ENCODE peak calls at places on chromosomes 7 and 10, in six cellular contexts. One of them, this sample, is unnamed.

GRCh38 chr7:2979276-2979675 is 64.4 kb downstream of the CARD11 start:
- DNase-seq in fibroblast of pulmonary artery: no peak
- DNase-seq in hepatocyte: no peak
- DNase-seq in AG09309: no peak
- DNase-seq in MM.1S: peak; percentile 13
- DNase-seq in choroid plexus epithelial cell: no peak
- DNase-seq in this sample: no peak

GRCh38 chr10:86821600-86821999 is 65.2 kb downstream of the BMPR1A start:
- DNase-seq in fibroblast of pulmonary artery: peak; percentile 94
- DNase-seq in hepatocyte: no peak
- DNase-seq in AG09309: no peak
- DNase-seq in MM.1S: no peak
- DNase-seq in choroid plexus epithelial cell: peak; percentile 42
- DNase-seq in this sample: no peak

GRCh38 chr7:37571806-37572205 is 111.8 kb upstream of the GPR141 start:
- DNase-seq in fibroblast of pulmonary artery: no peak
- DNase-seq in hepatocyte: no peak
- DNase-seq in AG09309: no peak
- DNase-seq in MM.1S: no peak
- DNase-seq in choroid plexus epithelial cell: no peak
- DNase-seq in this sample: no peak

GRCh38 chr7:99094369-99094768 is 49.5 kb downstream of the SMURF1 start:
- DNase-seq in fibroblast of pulmonary artery: no peak
- DNase-seq in hepatocyte: no peak
- DNase-seq in AG09309: no peak
- DNase-seq in MM.1S: no peak
- DNase-seq in choroid plexus epithelial cell: no peak
- DNase-seq in this sample: no peak

GRCh38 chr10:37991655-37992054 is 15.2 kb upstream of the ZNF25 start:
- DNase-seq in fibroblast of pulmonary artery: no peak
- DNase-seq in hepatocyte: no peak
- DNase-seq in AG09309: no peak
- DNase-seq in MM.1S: no peak
- DNase-seq in choroid plexus epithelial cell: no peak
- DNase-seq in this sample: no peak

GRCh38 chr10:84108797-84109196 is 30.5 kb upstream of the GHITM start:
- DNase-seq in fibroblast of pulmonary artery: no peak
- DNase-seq in hepatocyte: no peak
- DNase-seq in AG09309: no peak
- DNase-seq in MM.1S: no peak
- DNase-seq in choroid plexus epithelial cell: no peak
- DNase-seq in this sample: no peak

GRCh38 chr7:87328281-87328680 is 17.2 kb upstream of the CROT start:
- DNase-seq in fibroblast of pulmonary artery: peak; percentile 55
- DNase-seq in hepatocyte: no peak
- DNase-seq in AG09309: no peak
- DNase-seq in MM.1S: no peak
- DNase-seq in choroid plexus epithelial cell: peak; percentile 56
- DNase-seq in this sample: peak; percentile 55

GRCh38 chr10:23362879-23363787 is 18.5 kb upstream of the C10orf67 start:
- DNase-seq in fibroblast of pulmonary artery: no peak
- DNase-seq in hepatocyte: no peak
- DNase-seq in AG09309: no peak
- DNase-seq in MM.1S: no peak
- DNase-seq in choroid plexus epithelial cell: no peak
- DNase-seq in this sample: no peak

GRCh38 chr7:148963583-148964509 is 64.5 kb downstream of the PDIA4 start:
- DNase-seq in fibroblast of pulmonary artery: no peak
- DNase-seq in hepatocyte: no peak
- DNase-seq in AG09309: no peak
- DNase-seq in MM.1S: no peak
- DNase-seq in choroid plexus epithelial cell: peak; percentile 19
- DNase-seq in this sample: no peak

GRCh38 chr7:142413280-142414000 is 155.6 kb upstream of the PRSS58 start:
- DNase-seq in fibroblast of pulmonary artery: no peak
- DNase-seq in hepatocyte: no peak
- DNase-seq in AG09309: no peak
- DNase-seq in MM.1S: no peak
- DNase-seq in choroid plexus epithelial cell: no peak
- DNase-seq in this sample: no peak

GRCh38 chr10:4407783-4408182 is 418.2 kb upstream of the AKR1E2 start:
- DNase-seq in fibroblast of pulmonary artery: peak; percentile 64
- DNase-seq in hepatocyte: no peak
- DNase-seq in AG09309: no peak
- DNase-seq in MM.1S: no peak
- DNase-seq in choroid plexus epithelial cell: peak; percentile 56
- DNase-seq in this sample: peak; percentile 64

DNA sequence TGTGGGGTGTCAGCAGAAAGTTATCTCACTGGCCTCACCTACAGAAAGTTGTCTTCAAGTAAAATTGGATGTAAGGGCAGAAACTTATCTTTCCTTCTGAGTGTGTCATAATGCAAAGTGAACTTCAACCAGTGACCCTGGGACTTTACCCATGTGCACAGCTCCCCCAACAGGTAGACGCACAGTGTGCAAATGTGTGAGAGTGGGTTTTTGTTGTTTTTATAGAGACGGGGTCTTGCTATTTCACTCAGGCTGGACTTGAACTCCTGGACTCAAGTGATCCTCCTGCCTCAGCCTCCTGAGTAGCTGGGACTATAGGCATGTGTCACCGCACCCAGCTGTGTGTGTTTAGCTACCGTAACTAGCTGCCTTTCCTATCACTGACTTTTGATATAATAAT is 6.4 kb upstream of the KAZALD1 start:
- DNase-seq in fibroblast of pulmonary artery: no peak
- DNase-seq in hepatocyte: no peak
- DNase-seq in AG09309: no peak
- DNase-seq in MM.1S: no peak
- DNase-seq in choroid plexus epithelial cell: no peak
- DNase-seq in this sample: no peak
- TF ChIP-seq CTCF in fibroblast of pulmonary artery: no peak
- TF ChIP-seq CTCF in hepatocyte: peak; percentile 29
- TF ChIP-seq CTCF in AG09309: peak; percentile 2
- TF ChIP-seq CTCF in MM.1S: peak; percentile 17
- TF ChIP-seq CTCF in choroid plexus epithelial cell: peak; percentile 29
- TF ChIP-seq CTCF in this sample: peak; percentile 34

GRCh38 chr10:24968349-24968748 is 15.9 kb upstream of the PRTFDC1 start:
- DNase-seq in fibroblast of pulmonary artery: no peak
- DNase-seq in hepatocyte: no peak
- DNase-seq in AG09309: no peak
- DNase-seq in MM.1S: no peak
- DNase-seq in choroid plexus epithelial cell: no peak
- DNase-seq in this sample: no peak

GRCh38 chr10:24963646-24964045 is 11.2 kb upstream of the PRTFDC1 start:
- DNase-seq in fibroblast of pulmonary artery: no peak
- DNase-seq in hepatocyte: no peak
- DNase-seq in AG09309: no peak
- DNase-seq in MM.1S: no peak
- DNase-seq in choroid plexus epithelial cell: no peak
- DNase-seq in this sample: no peak

GRCh38 chr10:24962998-24963397 is 10.6 kb upstream of the PRTFDC1 start:
- DNase-seq in fibroblast of pulmonary artery: peak; percentile 29
- DNase-seq in hepatocyte: peak; percentile 71
- DNase-seq in AG09309: no peak
- DNase-seq in MM.1S: no peak
- DNase-seq in choroid plexus epithelial cell: peak; percentile 48
- DNase-seq in this sample: no peak

GRCh38 chr10:24966962-24967361 is 14.6 kb upstream of the PRTFDC1 start:
- DNase-seq in fibroblast of pulmonary artery: no peak
- DNase-seq in hepatocyte: no peak
- DNase-seq in AG09309: no peak
- DNase-seq in MM.1S: no peak
- DNase-seq in choroid plexus epithelial cell: no peak
- DNase-seq in this sample: no peak

GRCh38 chr10:24965051-24965450 is 12.6 kb upstream of the PRTFDC1 start:
- DNase-seq in fibroblast of pulmonary artery: no peak
- DNase-seq in hepatocyte: no peak
- DNase-seq in AG09309: no peak
- DNase-seq in MM.1S: no peak
- DNase-seq in choroid plexus epithelial cell: no peak
- DNase-seq in this sample: no peak
- H3K4me3 ChIP-seq in fibroblast of pulmonary artery: no peak overlapping the region
- H3K4me3 ChIP-seq in hepatocyte: no peak overlapping the region
- H3K4me3 ChIP-seq in AG09309: no peak overlapping the region
- H3K4me3 ChIP-seq in MM.1S: no peak overlapping the region
- H3K4me3 ChIP-seq in choroid plexus epithelial cell: no peak overlapping the region
- H3K4me3 ChIP-seq in this sample: no peak overlapping the region

GRCh38 chr10:73850863-73851461 is 23.4 kb downstream of the CAMK2G start:
- DNase-seq in fibroblast of pulmonary artery: peak; percentile 79
- DNase-seq in hepatocyte: peak; percentile 39
- DNase-seq in AG09309: peak; percentile 97
- DNase-seq in MM.1S: no peak
- DNase-seq in choroid plexus epithelial cell: peak; percentile 89
- DNase-seq in this sample: peak; percentile 59
- TF ChIP-seq CTCF in fibroblast of pulmonary artery: no peak
- TF ChIP-seq CTCF in hepatocyte: no peak
- TF ChIP-seq CTCF in AG09309: no peak
- TF ChIP-seq CTCF in MM.1S: no peak
- TF ChIP-seq CTCF in choroid plexus epithelial cell: no peak
- TF ChIP-seq CTCF in this sample: no peak

DNA sequence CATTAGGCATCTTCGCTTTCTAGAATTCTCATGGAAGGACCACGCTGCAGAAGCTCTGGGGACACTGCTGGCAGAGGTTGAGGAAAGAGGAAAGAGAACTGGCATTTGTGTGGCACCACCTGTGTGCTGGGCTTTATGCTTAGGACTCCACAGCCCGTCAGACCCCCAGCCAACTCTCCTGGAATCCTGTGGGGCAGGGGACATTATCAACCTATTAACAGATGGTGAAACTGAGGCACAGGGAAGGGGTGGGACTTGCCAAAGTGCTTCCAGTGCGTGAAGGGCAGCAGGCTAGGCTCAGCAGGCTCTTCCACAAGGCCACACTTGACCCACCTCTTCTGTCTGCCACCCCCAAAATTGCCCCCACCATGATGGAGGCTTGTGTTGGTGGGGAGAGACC is 46.8 kb downstream of the ZCCHC24 start:
- DNase-seq in fibroblast of pulmonary artery: no peak
- DNase-seq in hepatocyte: no peak
- DNase-seq in AG09309: no peak
- DNase-seq in MM.1S: no peak
- DNase-seq in choroid plexus epithelial cell: no peak
- DNase-seq in this sample: no peak
- H3K4me3 ChIP-seq in fibroblast of pulmonary artery: no peak overlapping the region
- H3K4me3 ChIP-seq in hepatocyte: no peak overlapping the region
- H3K4me3 ChIP-seq in AG09309: no peak overlapping the region
- H3K4me3 ChIP-seq in MM.1S: no peak overlapping the region
- H3K4me3 ChIP-seq in choroid plexus epithelial cell: no peak overlapping the region
- H3K4me3 ChIP-seq in this sample: no peak overlapping the region

GRCh38 chr7:20314216-20314615 is 16.5 kb upstream of the ITGB8 start:
- DNase-seq in fibroblast of pulmonary artery: no peak
- DNase-seq in hepatocyte: no peak
- DNase-seq in AG09309: no peak
- DNase-seq in MM.1S: no peak
- DNase-seq in choroid plexus epithelial cell: no peak
- DNase-seq in this sample: no peak

GRCh38 chr7:20312562-20312961 is 18.1 kb upstream of the ITGB8 start:
- DNase-seq in fibroblast of pulmonary artery: no peak
- DNase-seq in hepatocyte: no peak
- DNase-seq in AG09309: no peak
- DNase-seq in MM.1S: no peak
- DNase-seq in choroid plexus epithelial cell: no peak
- DNase-seq in this sample: no peak

GRCh38 chr7:20310963-20311742 is 19.5 kb upstream of the ITGB8 start:
- DNase-seq in fibroblast of pulmonary artery: peak; percentile 81
- DNase-seq in hepatocyte: peak; percentile 60
- DNase-seq in AG09309: no peak
- DNase-seq in MM.1S: peak; percentile 75
- DNase-seq in choroid plexus epithelial cell: peak; percentile 82
- DNase-seq in this sample: peak; percentile 72

GRCh38 chr7:20307901-20308300 is 22.8 kb upstream of the ITGB8 start:
- DNase-seq in fibroblast of pulmonary artery: no peak
- DNase-seq in hepatocyte: no peak
- DNase-seq in AG09309: no peak
- DNase-seq in MM.1S: no peak
- DNase-seq in choroid plexus epithelial cell: no peak
- DNase-seq in this sample: no peak

DNA sequence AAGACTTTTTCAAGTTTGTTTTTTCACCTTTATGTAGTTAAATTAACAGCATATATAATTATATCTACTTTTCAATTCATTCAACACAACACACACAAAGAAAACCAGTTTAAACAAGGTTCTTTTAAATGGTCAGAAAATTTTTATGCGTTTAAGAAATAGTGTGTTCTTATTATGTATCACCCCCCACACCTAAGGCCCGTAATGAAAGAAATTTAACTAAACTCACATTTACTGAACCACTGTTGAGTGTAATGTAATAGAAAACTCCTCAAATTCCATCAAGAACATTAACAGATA is 19.0 kb upstream of the ITGB8 start:
- DNase-seq in fibroblast of pulmonary artery: no peak
- DNase-seq in hepatocyte: no peak
- DNase-seq in AG09309: no peak
- DNase-seq in MM.1S: no peak
- DNase-seq in choroid plexus epithelial cell: no peak
- DNase-seq in this sample: no peak
- TF ChIP-seq CTCF in fibroblast of pulmonary artery: no peak
- TF ChIP-seq CTCF in hepatocyte: no peak
- TF ChIP-seq CTCF in AG09309: no peak
- TF ChIP-seq CTCF in MM.1S: no peak
- TF ChIP-seq CTCF in choroid plexus epithelial cell: no peak
- TF ChIP-seq CTCF in this sample: no peak

GRCh38 chr7:55370001-55370400 is 4.9 kb downstream of the LANCL2 start:
- DNase-seq in fibroblast of pulmonary artery: no peak
- DNase-seq in hepatocyte: no peak
- DNase-seq in AG09309: no peak
- DNase-seq in MM.1S: no peak
- DNase-seq in choroid plexus epithelial cell: no peak
- DNase-seq in this sample: no peak
- H3K4me3 ChIP-seq in fibroblast of pulmonary artery: no peak overlapping the region
- H3K4me3 ChIP-seq in hepatocyte: no peak overlapping the region
- H3K4me3 ChIP-seq in AG09309: no peak overlapping the region
- H3K4me3 ChIP-seq in MM.1S: no peak overlapping the region
- H3K4me3 ChIP-seq in choroid plexus epithelial cell: no peak overlapping the region
- H3K4me3 ChIP-seq in this sample: no peak overlapping the region

GRCh38 chr10:27794157-27794556 is 48.5 kb upstream of the MKX start:
- DNase-seq in fibroblast of pulmonary artery: no peak
- DNase-seq in hepatocyte: no peak
- DNase-seq in AG09309: no peak
- DNase-seq in MM.1S: no peak
- DNase-seq in choroid plexus epithelial cell: peak; percentile 11
- DNase-seq in this sample: peak; percentile 11
- TF ChIP-seq CTCF in fibroblast of pulmonary artery: no peak
- TF ChIP-seq CTCF in hepatocyte: no peak
- TF ChIP-seq CTCF in AG09309: no peak
- TF ChIP-seq CTCF in MM.1S: peak; percentile 22
- TF ChIP-seq CTCF in choroid plexus epithelial cell: peak; percentile 18
- TF ChIP-seq CTCF in this sample: peak; percentile 14

GRCh38 chr10:93601774-93602162 is 733 bp upstream of the RBP4 start:
- DNase-seq in fibroblast of pulmonary artery: no peak
- DNase-seq in hepatocyte: no peak
- DNase-seq in AG09309: no peak
- DNase-seq in MM.1S: no peak
- DNase-seq in choroid plexus epithelial cell: no peak
- DNase-seq in this sample: no peak
- H3K4me3 ChIP-seq in fibroblast of pulmonary artery: no peak overlapping the region
- H3K4me3 ChIP-seq in hepatocyte: peak overlapping the region; percentile 58
- H3K4me3 ChIP-seq in AG09309: no peak overlapping the region
- H3K4me3 ChIP-seq in MM.1S: no peak overlapping the region
- H3K4me3 ChIP-seq in choroid plexus epithelial cell: no peak overlapping the region
- H3K4me3 ChIP-seq in this sample: peak overlapping the region; percentile 48